ENCODE peak calls at places on chromosome 1, in five cellular contexts. Z is tibial nerve, E is astrocyte of the spinal cord, W is B cell, V is lower lobe of right lung. H is an unnamed sample.

GRCh38 chr1:89953072-89953626 is 41.8 kb upstream of the ZNF326 start:
- DNase-seq in Z (no peak), E (peak), W (no peak), V (no peak), H (no peak)

GRCh38 chr1:150268342-150268705 is 492 bp downstream of the APH1A start:
- DNase-seq in Z (no peak), E (no peak), W (peak), V (peak), H (no peak)

GRCh38 chr1:19044975-19045831 is 88.7 kb upstream of the IFFO2 start:
- DNase-seq in Z (no peak), E (peak), W (peak), V (peak), H (no peak)

GRCh38 chr1:236837897-236838296 is 42.8 kb downstream of the MTR start:
- DNase-seq in Z (no peak), E (no peak), W (no peak), V (no peak), H (no peak)

GRCh38 chr1:54800899-54801759 is at the start of gene TTC22:
- DNase-seq in Z (no peak), E (no peak), W (peak), V (peak), H (no peak)

GRCh38 chr1:75265792-75266191 is 131.6 kb downstream of the LHX8 start:
- DNase-seq in Z (no peak), E (peak), W (no peak), V (no peak), H (no peak)

GRCh38 chr1:182786223-182787001 is 3.2 kb upstream of the NPL start:
- DNase-seq in Z (no peak), E (peak), W (no peak), V (peak), H (peak)

GRCh38 chr1:234716907-234717375 is 107.0 kb upstream of the IRF2BP2 start:
- DNase-seq in Z (no peak), E (no peak), W (no peak), V (no peak), H (no peak)

GRCh38 chr1:212152869-212153268 is 117.3 kb downstream of the DTL start:
- DNase-seq in Z (no peak), E (no peak), W (no peak), V (no peak), H (no peak)

GRCh38 chr1:168032048-168032447 is 95.2 kb upstream of the MPC2 start:
- DNase-seq in Z (no peak), E (no peak), W (no peak), V (no peak), H (no peak)

GRCh38 chr1:168031627-168032026 is 94.8 kb upstream of the MPC2 start:
- DNase-seq in Z (no peak), E (no peak), W (no peak), V (no peak), H (no peak)

GRCh38 chr1:168035345-168035744 is 98.5 kb upstream of the MPC2 start:
- DNase-seq in Z (no peak), E (no peak), W (no peak), V (no peak), H (no peak)
- TF ChIP-seq CTCF in Z (no peak), E (no peak), W (no peak), V (no peak), H (no peak)

GRCh38 chr1:226738421-226738994 is 574 bp downstream of the ITPKB start:
- DNase-seq in Z (no peak), E (peak), W (no peak), V (peak), H (no peak)
- TF ChIP-seq CTCF in Z (no peak), E (no peak), W (no peak), V (no peak), H (no peak)

DNA sequence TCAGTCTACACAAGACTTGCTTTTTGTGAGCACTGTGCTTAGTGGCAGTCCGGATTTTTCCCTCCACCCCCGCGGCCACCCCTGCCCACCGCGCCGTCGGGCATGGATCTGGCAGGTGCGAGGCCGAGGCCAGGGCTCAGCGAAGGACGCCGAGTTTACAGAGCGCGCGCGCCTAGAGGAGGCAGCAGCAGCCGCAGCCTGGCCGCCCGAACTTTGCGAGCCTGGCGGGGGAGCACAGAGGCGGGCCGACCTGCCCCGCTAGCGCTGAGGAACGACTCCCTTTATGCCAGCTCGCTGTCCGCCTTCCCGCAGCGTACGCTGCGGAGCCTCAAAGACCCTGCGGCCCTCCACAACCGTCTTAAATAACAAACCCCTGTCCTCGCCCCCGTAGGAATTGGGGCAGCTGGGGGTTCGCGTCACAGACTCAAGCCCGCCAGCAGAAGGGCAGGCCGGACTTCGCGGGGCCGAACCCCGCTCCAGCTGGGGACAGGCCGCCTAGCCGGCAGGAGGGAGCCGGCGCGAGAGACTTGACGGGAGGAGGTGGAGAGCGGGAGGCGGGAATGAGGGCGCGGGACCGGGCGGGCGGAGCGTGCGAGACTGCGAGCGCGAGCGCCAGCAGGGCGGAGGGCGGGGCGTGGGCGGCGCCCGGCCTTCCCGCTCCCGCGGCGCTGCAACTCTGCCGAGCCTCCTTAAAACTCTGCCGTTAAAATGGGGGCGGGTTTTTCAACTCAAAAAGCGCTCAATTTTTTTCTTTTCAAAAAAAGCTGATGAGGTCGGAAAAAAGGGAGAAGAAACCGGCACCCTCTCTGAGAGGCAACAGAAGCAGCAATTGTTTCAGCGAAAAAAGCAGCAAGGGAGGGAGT is 1.8 kb upstream of the CDKN2C start:
- DNase-seq in Z (peak), E (peak), W (peak), V (peak), H (peak)
- TF ChIP-seq CTCF in Z (peak), E (peak), W (peak), V (peak), H (peak)

DNA sequence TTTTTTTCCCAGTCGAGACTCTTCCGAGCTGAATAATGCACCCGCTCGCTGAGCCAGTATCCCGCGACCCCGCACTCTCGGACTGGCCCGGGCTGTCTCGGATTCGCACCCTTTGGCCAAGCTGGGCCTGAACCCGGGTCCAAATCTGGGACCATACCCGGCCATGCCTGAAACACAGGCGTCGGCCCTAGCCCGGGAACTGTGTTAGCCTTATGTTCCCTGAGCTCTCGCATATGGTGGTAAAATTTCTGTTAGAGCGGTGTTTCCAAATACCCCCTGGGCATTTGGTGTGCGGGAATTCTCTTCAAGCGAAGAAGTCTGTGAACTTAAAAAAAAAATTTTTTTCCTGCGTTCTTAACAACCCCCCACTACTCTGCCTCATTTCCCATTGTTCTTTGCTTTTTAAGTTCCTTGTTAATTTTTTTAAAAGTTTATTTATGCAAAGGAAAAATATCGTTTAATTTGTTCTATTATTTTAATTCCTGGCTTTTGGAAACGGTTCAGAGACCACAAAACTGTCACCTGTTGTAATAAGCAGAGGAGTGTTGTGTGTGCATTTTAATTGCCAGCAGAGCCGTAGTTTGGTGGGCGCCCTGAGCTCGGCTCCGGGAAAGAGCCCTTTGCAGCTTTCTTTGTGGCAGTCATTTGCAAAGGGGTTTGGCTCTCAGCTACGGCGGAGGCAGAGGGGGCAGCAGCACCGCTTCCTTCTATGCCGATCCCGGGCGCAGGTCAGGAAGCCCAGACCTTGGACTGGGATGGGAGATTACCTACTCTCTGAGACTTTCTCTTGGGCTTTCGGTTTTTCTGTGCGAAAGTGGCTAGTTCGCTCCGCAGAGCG is 3.3 kb downstream of the RNF220 start:
- DNase-seq in Z (no peak), E (no peak), W (no peak), V (no peak), H (no peak)
- TF ChIP-seq CTCF in Z (no peak), E (no peak), W (no peak), V (no peak), H (no peak)

GRCh38 chr1:27346991-27347627 is 5.3 kb downstream of the SYTL1 start:
- DNase-seq in Z (no peak), E (no peak), W (no peak), V (no peak), H (no peak)
- TF ChIP-seq CTCF in Z (no peak), E (no peak), W (no peak), V (no peak), H (no peak)

GRCh38 chr1:168369655-168370054 is 89.0 kb downstream of the TBX19 start:
- DNase-seq in Z (no peak), E (no peak), W (no peak), V (no peak), H (no peak)

GRCh38 chr1:168361252-168361651 is 80.6 kb downstream of the TBX19 start:
- DNase-seq in Z (no peak), E (no peak), W (no peak), V (no peak), H (no peak)

GRCh38 chr1:168362991-168363390 is 82.3 kb downstream of the TBX19 start:
- DNase-seq in Z (no peak), E (no peak), W (no peak), V (no peak), H (no peak)

GRCh38 chr1:168368131-168368530 is 87.5 kb downstream of the TBX19 start:
- DNase-seq in Z (no peak), E (no peak), W (no peak), V (no peak), H (no peak)

GRCh38 chr1:168365719-168366474 is 85.2 kb downstream of the TBX19 start:
- DNase-seq in Z (no peak), E (no peak), W (no peak), V (no peak), H (no peak)
- TF ChIP-seq CTCF in Z (no peak), E (no peak), W (no peak), V (no peak), H (no peak)

GRCh38 chr1:7583291-7584096 is 187.6 kb upstream of the VAMP3 start:
- DNase-seq in Z (no peak), E (no peak), W (no peak), V (peak), H (peak)
- TF ChIP-seq CTCF in Z (no peak), E (no peak), W (no peak), V (no peak), H (no peak)

DNA sequence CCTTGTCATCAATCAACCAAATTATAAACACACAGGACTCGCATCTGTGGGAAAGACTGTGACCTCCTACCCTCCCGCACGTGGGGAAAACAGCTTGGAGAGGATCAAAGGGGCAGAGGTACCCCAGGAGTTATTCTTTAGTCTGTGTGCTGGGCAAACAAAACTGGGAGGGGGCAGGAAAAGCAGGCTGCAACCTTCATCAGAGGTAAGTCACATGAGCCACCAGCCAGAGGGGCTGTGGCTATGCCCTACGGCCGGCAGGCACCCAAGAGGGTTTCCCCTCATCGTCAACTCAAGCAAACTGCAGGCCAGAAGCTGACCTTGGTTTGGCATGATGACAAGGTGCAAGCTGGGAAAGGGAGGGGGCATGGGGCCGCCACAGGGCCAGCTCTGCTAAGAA is 12.5 kb downstream of the SMIM12 start:
- DNase-seq in Z (no peak), E (no peak), W (no peak), V (no peak), H (no peak)
- TF ChIP-seq CTCF in Z (no peak), E (no peak), W (no peak), V (no peak), H (no peak)

DNA sequence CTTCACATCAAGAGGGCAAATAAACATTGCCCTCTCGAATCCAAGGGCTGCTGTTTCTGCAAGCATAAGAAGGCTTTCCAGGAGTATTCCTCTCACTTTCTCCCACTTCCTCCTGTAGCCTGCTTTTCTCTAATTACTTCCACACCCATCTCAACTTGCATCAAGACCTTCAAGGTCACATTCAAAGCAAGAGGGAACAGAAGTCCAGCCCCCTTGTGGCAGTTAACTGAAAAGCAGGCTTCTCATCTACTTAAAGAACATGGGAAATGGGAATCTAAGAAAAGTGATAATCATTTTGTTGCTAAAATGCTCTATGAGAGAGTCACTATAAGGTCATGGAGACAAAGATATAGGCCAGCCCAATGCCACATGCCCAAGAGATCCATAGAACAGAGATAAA is 874.4 kb downstream of the KCNT2 start:
- DNase-seq in Z (no peak), E (no peak), W (no peak), V (no peak), H (no peak)
- TF ChIP-seq CTCF in Z (no peak), E (peak), W (no peak), V (peak), H (peak)

DNA sequence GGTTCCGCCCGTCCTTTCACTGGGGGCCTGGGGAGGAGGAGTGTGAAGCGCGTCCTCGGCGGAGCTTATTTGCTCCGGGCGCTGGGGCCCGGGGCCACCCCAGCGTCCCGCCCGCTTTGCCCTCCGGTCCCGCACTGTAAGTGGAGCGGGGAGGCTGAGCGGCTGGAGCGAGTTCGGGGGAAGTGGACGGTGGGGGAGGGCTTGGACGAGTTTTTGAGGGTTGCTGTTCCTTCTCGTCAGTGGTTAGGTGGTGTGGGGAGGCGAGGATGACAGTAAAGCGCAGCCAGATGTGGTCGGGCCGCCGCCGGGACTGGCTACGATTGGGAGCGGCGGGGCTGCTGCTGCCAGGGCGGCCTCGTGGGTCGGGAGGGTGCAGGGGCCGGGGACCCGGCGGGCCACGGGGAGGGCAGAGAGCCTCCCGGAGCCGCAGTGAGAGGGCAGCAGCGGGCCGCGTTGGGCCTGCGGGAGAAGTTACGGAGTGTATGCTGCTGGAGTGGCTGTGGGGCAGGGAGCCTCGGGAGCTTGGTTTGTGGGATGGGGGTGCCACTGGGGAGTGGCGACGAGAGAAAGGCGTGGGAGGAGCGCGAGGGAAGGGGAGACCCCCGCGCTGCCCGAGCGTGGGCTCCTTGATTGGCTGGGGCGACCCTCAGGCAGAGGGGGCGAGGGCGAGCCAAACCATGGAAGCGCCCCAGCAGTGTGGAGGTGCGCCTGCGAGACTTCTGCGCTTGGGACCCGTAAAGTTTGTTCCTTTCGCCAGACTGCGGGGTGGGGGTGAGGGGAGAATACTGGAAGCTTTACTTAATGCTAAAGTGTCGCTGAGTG is 2.1 kb downstream of the ADGRL2 start:
- DNase-seq in Z (peak), E (peak), W (no peak), V (peak), H (peak)
- TF ChIP-seq CTCF in Z (peak), E (peak), W (no peak), V (peak), H (no peak)